ENCODE peak calls at places on chromosomes 6 and 20, in six cellular contexts. O is type B pancreatic cell; P is left kidney; I is stimulated activated CD4-positive, alpha-beta T cell treated with anti-CD3 and anti-CD28 coated beads, Interleukin-1b, Interleukin-23, amount 100 ng/mL, for 24 hours; G is activated CD4-positive, CD25-positive, alpha-beta regulatory T cell; Q is astrocyte of the spinal cord. D is an unnamed sample.

GRCh38 chr6:128508588-128509296 is 11.7 kb downstream of the PTPRK start:
- DNase-seq in O (no peak), P (no peak), I (no peak), G (no peak), Q (peak), D (no peak)

GRCh38 chr20:7010584-7010983 is 243.1 kb downstream of the BMP2 start:
- DNase-seq in O (no peak), P (no peak), I (no peak), G (no peak), Q (no peak), D (no peak)

GRCh38 chr6:100460650-100461204 is 4.0 kb downstream of the SIM1 start:
- DNase-seq in O (no peak), P (peak), I (no peak), G (no peak), Q (no peak), D (no peak)

GRCh38 chr6:152270301-152270925 is 366.7 kb downstream of the SYNE1 start:
- DNase-seq in O (no peak), P (no peak), I (no peak), G (no peak), Q (peak), D (no peak)

GRCh38 chr20:25376236-25376635 is 14.4 kb downstream of the ABHD12 start:
- DNase-seq in O (no peak), P (no peak), I (no peak), G (no peak), Q (no peak), D (no peak)

GRCh38 chr6:75755704-75756103 is 6.7 kb downstream of the MYO6 start:
- DNase-seq in O (no peak), P (no peak), I (no peak), G (no peak), Q (no peak), D (no peak)

GRCh38 chr6:21594427-21595264 is 1.1 kb downstream of the SOX4 start:
- DNase-seq in O (peak), P (peak), I (no peak), G (no peak), Q (peak), D (peak)

GRCh38 chr6:41555326-41556300 is 9.4 kb downstream of the FOXP4 start:
- DNase-seq in O (no peak), P (no peak), I (no peak), G (no peak), Q (no peak), D (no peak)

GRCh38 chr6:142822882-142823578 is 121.9 kb downstream of the HIVEP2 start:
- DNase-seq in O (no peak), P (no peak), I (no peak), G (no peak), Q (no peak), D (no peak)

GRCh38 chr20:36856691-36857635 is 19.0 kb upstream of the TLDC2 start:
- DNase-seq in O (no peak), P (no peak), I (no peak), G (no peak), Q (no peak), D (no peak)

GRCh38 chr6:151385177-151385576 is 6.2 kb downstream of the ZBTB2 start:
- DNase-seq in O (no peak), P (no peak), I (no peak), G (no peak), Q (no peak), D (no peak)

GRCh38 chr20:44894959-44895358 is 9.5 kb downstream of the YWHAB start:
- DNase-seq in O (no peak), P (no peak), I (no peak), G (no peak), Q (no peak), D (no peak)

GRCh38 chr6:66328181-66328580 is 621.2 kb upstream of the EYS start:
- DNase-seq in O (no peak), P (no peak), I (no peak), G (no peak), Q (peak), D (no peak)

GRCh38 chr20:46134716-46135115 is 16.6 kb downstream of the CD40 start:
- DNase-seq in O (no peak), P (no peak), I (no peak), G (no peak), Q (no peak), D (no peak)

GRCh38 chr6:76770166-76770565 is 693.1 kb downstream of the HTR1B start:
- DNase-seq in O (no peak), P (no peak), I (no peak), G (no peak), Q (no peak), D (no peak)

GRCh38 chr20:24337074-24337473 is 132.4 kb upstream of the SYNDIG1 start:
- DNase-seq in O (no peak), P (no peak), I (no peak), G (no peak), Q (peak), D (no peak)

GRCh38 chr6:48505621-48506020 is 394.6 kb upstream of the PTCHD4 start:
- DNase-seq in O (no peak), P (peak), I (no peak), G (no peak), Q (no peak), D (no peak)

GRCh38 chr6:37603284-37603683 is 94.4 kb downstream of the MDGA1 start:
- DNase-seq in O (no peak), P (no peak), I (no peak), G (no peak), Q (no peak), D (no peak)

GRCh38 chr6:10166031-10166430 is 248.8 kb downstream of the TFAP2A start:
- DNase-seq in O (no peak), P (peak), I (no peak), G (no peak), Q (no peak), D (no peak)

GRCh38 chr6:34157236-34157830 is 11.4 kb upstream of the GRM4 start:
- DNase-seq in O (no peak), P (peak), I (no peak), G (no peak), Q (no peak), D (no peak)

GRCh38 chr6:160678744-160679401 is 14.8 kb upstream of the LPA start:
- DNase-seq in O (no peak), P (peak), I (no peak), G (no peak), Q (no peak), D (no peak)

GRCh38 chr6:94584211-94584610 is 993.1 kb upstream of the MANEA start:
- DNase-seq in O (no peak), P (no peak), I (no peak), G (no peak), Q (no peak), D (no peak)

GRCh38 chr6:144659202-144659731 is 374.1 kb downstream of the UTRN start:
- DNase-seq in O (no peak), P (peak), I (no peak), G (no peak), Q (peak), D (no peak)

GRCh38 chr6:143823463-143824006 is 19.6 kb upstream of the LTV1 start:
- DNase-seq in O (no peak), P (no peak), I (no peak), G (no peak), Q (peak), D (no peak)